ENCODE peak calls at places on chromosomes 5 and 9, in eight cellular contexts. E, Q, H, S, R, B, Z and G are unnamed samples.

GRCh38 chr5:40386293-40386692 is 293.4 kb upstream of the PTGER4 start:
- DNase-seq in E (no peak), Q (peak), H (no peak), S (no peak), R (no peak), B (peak), Z (peak), G (no peak)

GRCh38 chr5:83956386-83956785 is 235.7 kb upstream of the HAPLN1 start:
- DNase-seq in E (no peak), Q (no peak), H (no peak), S (no peak), R (no peak), B (peak), Z (no peak), G (no peak)

GRCh38 chr9:37302277-37302676 is 120.2 kb upstream of the GRHPR start:
- DNase-seq in E (no peak), Q (no peak), H (no peak), S (no peak), R (no peak), B (no peak), Z (peak), G (no peak)

GRCh38 chr9:77997611-77998349 is 33.8 kb downstream of the GNAQ start:
- DNase-seq in E (no peak), Q (peak), H (peak), S (no peak), R (no peak), B (peak), Z (no peak), G (no peak)

GRCh38 chr9:98345011-98345410 is 89.6 kb upstream of the TBC1D2 start:
- DNase-seq in E (no peak), Q (no peak), H (no peak), S (no peak), R (no peak), B (no peak), Z (no peak), G (no peak)

GRCh38 chr9:101026824-101027223 is 1.7 kb upstream of the PLPPR1 start:
- DNase-seq in E (no peak), Q (no peak), H (no peak), S (no peak), R (peak), B (no peak), Z (no peak), G (no peak)

GRCh38 chr9:113963914-113964739 is 88.0 kb downstream of the ZNF618 start:
- DNase-seq in E (no peak), Q (no peak), H (no peak), S (peak), R (no peak), B (no peak), Z (no peak), G (no peak)

GRCh38 chr9:110115868-110116542 is 92.0 kb downstream of the C9orf152 start:
- DNase-seq in E (no peak), Q (no peak), H (no peak), S (no peak), R (no peak), B (peak), Z (no peak), G (no peak)

GRCh38 chr5:2700876-2701275 is 50.6 kb downstream of the IRX2 start:
- DNase-seq in E (no peak), Q (no peak), H (no peak), S (peak), R (no peak), B (no peak), Z (no peak), G (no peak)

GRCh38 chr5:14739538-14739937 is 75.0 kb downstream of the OTULIN start:
- DNase-seq in E (no peak), Q (peak), H (no peak), S (peak), R (no peak), B (peak), Z (no peak), G (no peak)

GRCh38 chr9:88574993-88575392 is 40.0 kb downstream of the NXNL2 start:
- DNase-seq in E (no peak), Q (no peak), H (no peak), S (no peak), R (no peak), B (peak), Z (no peak), G (no peak)

GRCh38 chr9:13885258-13885657 is 428.7 kb downstream of the NFIB start:
- DNase-seq in E (no peak), Q (no peak), H (no peak), S (no peak), R (no peak), B (no peak), Z (no peak), G (no peak)

DNA sequence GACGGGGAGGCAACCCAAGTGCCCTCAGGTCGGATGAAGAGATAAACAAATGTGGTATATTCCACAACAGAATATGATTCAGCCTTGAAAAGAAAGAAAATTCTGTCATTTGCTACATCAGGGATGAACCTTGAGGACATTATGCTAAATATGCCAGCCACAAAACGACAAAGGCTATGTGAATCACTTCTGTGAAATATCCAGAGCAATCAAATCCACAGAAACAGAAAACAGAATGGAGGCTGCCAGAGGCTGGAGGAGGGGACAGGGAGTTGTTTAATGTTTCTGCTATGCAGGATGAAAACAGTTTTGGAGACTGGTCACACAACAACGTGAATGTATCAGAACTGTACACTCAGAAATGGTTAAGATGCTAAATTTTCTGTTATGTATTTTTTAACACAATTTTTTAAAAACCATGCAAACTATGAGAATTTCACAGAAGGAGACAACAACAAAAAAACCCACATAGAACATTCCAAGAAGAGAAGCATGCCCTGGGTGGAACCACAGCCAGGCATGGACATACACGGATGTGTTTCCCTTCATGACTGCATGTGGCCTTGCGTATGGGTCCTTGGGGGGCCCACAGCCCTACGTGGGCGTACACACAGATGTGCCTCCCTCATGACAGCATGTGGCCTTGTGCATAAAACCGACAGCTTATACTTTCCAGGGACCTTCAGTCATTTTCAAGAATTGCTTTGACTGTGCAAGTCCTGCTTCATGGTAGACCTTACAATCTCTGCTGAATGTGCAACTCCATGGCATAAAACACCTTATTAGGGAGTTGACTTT is 146.7 kb downstream of the ROR2 start:
- DNase-seq in E (no peak), Q (no peak), H (no peak), S (peak), R (no peak), B (peak), Z (no peak), G (no peak)
- H3K27ac ChIP-seq in E (no peak), Q (no peak), H (peak), S (no peak), R (no peak), B (peak), Z (no peak), G (no peak)

GRCh38 chr5:33277061-33277460 is 163.7 kb upstream of the TARS1 start:
- DNase-seq in E (no peak), Q (no peak), H (no peak), S (no peak), R (no peak), B (no peak), Z (no peak), G (no peak)

GRCh38 chr5:33272288-33272687 is 168.5 kb upstream of the TARS1 start:
- DNase-seq in E (no peak), Q (no peak), H (no peak), S (no peak), R (no peak), B (peak), Z (no peak), G (no peak)

GRCh38 chr5:33273985-33274384 is 166.8 kb upstream of the TARS1 start:
- DNase-seq in E (no peak), Q (no peak), H (no peak), S (no peak), R (no peak), B (no peak), Z (no peak), G (no peak)

GRCh38 chr5:33275391-33275790 is 165.4 kb upstream of the TARS1 start:
- DNase-seq in E (no peak), Q (no peak), H (no peak), S (no peak), R (no peak), B (no peak), Z (no peak), G (no peak)

GRCh38 chr5:33275921-33276705 is 164.7 kb upstream of the TARS1 start:
- DNase-seq in E (no peak), Q (no peak), H (no peak), S (no peak), R (no peak), B (peak), Z (no peak), G (no peak)
- H3K27ac ChIP-seq in E (no peak), Q (no peak), H (no peak), S (no peak), R (no peak), B (no peak), Z (no peak), G (no peak)

GRCh38 chr5:53059281-53059680 is 50.3 kb downstream of the MOCS2 start:
- DNase-seq in E (no peak), Q (no peak), H (no peak), S (no peak), R (no peak), B (peak), Z (no peak), G (no peak)

GRCh38 chr5:53055359-53055758 is 54.2 kb downstream of the MOCS2 start:
- DNase-seq in E (no peak), Q (no peak), H (no peak), S (no peak), R (no peak), B (no peak), Z (no peak), G (no peak)

GRCh38 chr5:53052499-53052898 is 57.1 kb downstream of the MOCS2 start:
- DNase-seq in E (no peak), Q (no peak), H (no peak), S (no peak), R (no peak), B (no peak), Z (no peak), G (no peak)

GRCh38 chr5:53048248-53048647 is 59.1 kb downstream of the ITGA2 start:
- DNase-seq in E (no peak), Q (no peak), H (no peak), S (no peak), R (no peak), B (no peak), Z (no peak), G (no peak)

DNA sequence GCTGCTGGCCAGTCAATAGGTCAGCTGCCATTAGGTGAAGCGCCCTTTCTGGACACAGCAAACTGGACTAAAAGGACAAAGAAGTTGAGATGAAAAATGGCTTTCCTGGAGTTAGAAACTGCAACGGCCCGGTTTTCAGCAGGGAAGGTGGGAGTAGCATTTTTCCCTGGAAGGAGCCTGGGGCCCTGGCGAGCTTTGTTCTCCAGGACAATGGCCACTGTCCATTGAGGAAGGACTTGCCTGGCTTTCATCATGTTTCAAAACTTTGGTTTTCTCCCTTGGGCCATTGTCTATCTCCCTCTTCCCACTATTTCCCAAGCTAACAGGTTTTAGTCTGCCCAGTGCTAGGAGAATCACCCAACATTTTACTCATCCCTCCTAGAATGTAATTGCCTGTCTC is 56.2 kb downstream of the MOCS2 start:
- DNase-seq in E (no peak), Q (no peak), H (no peak), S (no peak), R (no peak), B (no peak), Z (no peak), G (no peak)
- H3K27ac ChIP-seq in E (no peak), Q (no peak), H (no peak), S (no peak), R (no peak), B (no peak), Z (no peak), G (no peak)

GRCh38 chr9:125486109-125486508 is 220.9 kb downstream of the MAPKAP1 start:
- DNase-seq in E (no peak), Q (no peak), H (no peak), S (no peak), R (no peak), B (no peak), Z (no peak), G (no peak)
- H3K27ac ChIP-seq in E (no peak), Q (no peak), H (peak), S (no peak), R (peak), B (no peak), Z (no peak), G (no peak)

GRCh38 chr9:131396626-131397025 is 2.7 kb downstream of the PRRC2B start:
- DNase-seq in E (no peak), Q (peak), H (no peak), S (no peak), R (no peak), B (no peak), Z (no peak), G (no peak)
- H3K27ac ChIP-seq in E (peak), Q (peak), H (peak), S (peak), R (peak), B (peak), Z (peak), G (peak)

GRCh38 chr9:133164209-133164590 is 486 bp upstream of the GBGT1 start:
- DNase-seq in E (no peak), Q (no peak), H (no peak), S (no peak), R (no peak), B (no peak), Z (no peak), G (no peak)

GRCh38 chr9:133166392-133166791 is 2.7 kb upstream of the GBGT1 start:
- DNase-seq in E (peak), Q (no peak), H (no peak), S (no peak), R (no peak), B (no peak), Z (no peak), G (no peak)

GRCh38 chr9:133161542-133161950 is 2.2 kb downstream of the GBGT1 start:
- DNase-seq in E (peak), Q (no peak), H (no peak), S (no peak), R (no peak), B (no peak), Z (no peak), G (no peak)

GRCh38 chr9:133162802-133163558 is 734 bp downstream of the GBGT1 start:
- DNase-seq in E (peak), Q (no peak), H (peak), S (peak), R (no peak), B (no peak), Z (no peak), G (no peak)

GRCh38 chr9:133163559-133164208 is at the start of gene GBGT1:
- DNase-seq in E (peak), Q (peak), H (peak), S (peak), R (peak), B (no peak), Z (peak), G (no peak)
- H3K27ac ChIP-seq in E (peak), Q (no peak), H (peak), S (peak), R (no peak), B (peak), Z (no peak), G (peak)